ENCODE peak calls at places on chromosomes 12 and 14, in seven cellular contexts. One of them, this sample, is unnamed.
A peak's percentile ranks its signal among the peaks of the same experiment; 100 is the strongest.

GRCh38 chr12:66920205-66920604 is 241.3 kb upstream of the GRIP1 start:
- DNase-seq in left colon: no peak
- DNase-seq in PC-3: no peak
- DNase-seq in H7: no peak
- DNase-seq in activated T-helper 1 cell treated with anti-CD3 and anti-CD28 coated beads, Interleukin-12 subunit alpha, Interleukin-12 subunit beta, Interleukin-2, Interleukin-4 antibody, amounts not matched to agents 30 ng/mL and 10 ng/mL and 1 ng/mL, durations not matched to agents 14 hours and 24 hours and 36 hours: no peak
- DNase-seq in GF-D8: no peak
- DNase-seq in activated T-cell treated with anti-CD3 and anti-CD28 coated beads, Interleukin-2, amount 50 U/mL, for 48 hours: no peak
- DNase-seq in this sample: no peak

GRCh38 chr12:132289356-132290202 is 39.8 kb downstream of the GALNT9 start:
- DNase-seq in left colon: no peak
- DNase-seq in PC-3: peak; percentile 68
- DNase-seq in H7: no peak
- DNase-seq in activated T-helper 1 cell treated with anti-CD3 and anti-CD28 coated beads, Interleukin-12 subunit alpha, Interleukin-12 subunit beta, Interleukin-2, Interleukin-4 antibody, amounts not matched to agents 30 ng/mL and 10 ng/mL and 1 ng/mL, durations not matched to agents 14 hours and 24 hours and 36 hours: no peak
- DNase-seq in GF-D8: no peak
- DNase-seq in activated T-cell treated with anti-CD3 and anti-CD28 coated beads, Interleukin-2, amount 50 U/mL, for 48 hours: no peak
- DNase-seq in this sample: no peak

GRCh38 chr14:92481811-92482559 is 31.6 kb upstream of the RIN3 start:
- DNase-seq in left colon: peak; percentile 14
- DNase-seq in PC-3: no peak
- DNase-seq in H7: no peak
- DNase-seq in activated T-helper 1 cell treated with anti-CD3 and anti-CD28 coated beads, Interleukin-12 subunit alpha, Interleukin-12 subunit beta, Interleukin-2, Interleukin-4 antibody, amounts not matched to agents 30 ng/mL and 10 ng/mL and 1 ng/mL, durations not matched to agents 14 hours and 24 hours and 36 hours: no peak
- DNase-seq in GF-D8: no peak
- DNase-seq in activated T-cell treated with anti-CD3 and anti-CD28 coated beads, Interleukin-2, amount 50 U/mL, for 48 hours: no peak
- DNase-seq in this sample: no peak

GRCh38 chr12:56955631-56956256 is 1.7 kb downstream of the RDH16 start:
- DNase-seq in left colon: no peak
- DNase-seq in PC-3: peak; percentile 16
- DNase-seq in H7: no peak
- DNase-seq in activated T-helper 1 cell treated with anti-CD3 and anti-CD28 coated beads, Interleukin-12 subunit alpha, Interleukin-12 subunit beta, Interleukin-2, Interleukin-4 antibody, amounts not matched to agents 30 ng/mL and 10 ng/mL and 1 ng/mL, durations not matched to agents 14 hours and 24 hours and 36 hours: no peak
- DNase-seq in GF-D8: no peak
- DNase-seq in activated T-cell treated with anti-CD3 and anti-CD28 coated beads, Interleukin-2, amount 50 U/mL, for 48 hours: no peak
- DNase-seq in this sample: no peak

GRCh38 chr14:54516709-54517108 is 7.0 kb downstream of the CGRRF1 start:
- DNase-seq in left colon: no peak
- DNase-seq in PC-3: no peak
- DNase-seq in H7: no peak
- DNase-seq in activated T-helper 1 cell treated with anti-CD3 and anti-CD28 coated beads, Interleukin-12 subunit alpha, Interleukin-12 subunit beta, Interleukin-2, Interleukin-4 antibody, amounts not matched to agents 30 ng/mL and 10 ng/mL and 1 ng/mL, durations not matched to agents 14 hours and 24 hours and 36 hours: no peak
- DNase-seq in GF-D8: no peak
- DNase-seq in activated T-cell treated with anti-CD3 and anti-CD28 coated beads, Interleukin-2, amount 50 U/mL, for 48 hours: no peak
- DNase-seq in this sample: no peak

GRCh38 chr12:100248886-100249285 is 18.0 kb downstream of the DEPDC4 start:
- DNase-seq in left colon: no peak
- DNase-seq in PC-3: no peak
- DNase-seq in H7: no peak
- DNase-seq in activated T-helper 1 cell treated with anti-CD3 and anti-CD28 coated beads, Interleukin-12 subunit alpha, Interleukin-12 subunit beta, Interleukin-2, Interleukin-4 antibody, amounts not matched to agents 30 ng/mL and 10 ng/mL and 1 ng/mL, durations not matched to agents 14 hours and 24 hours and 36 hours: no peak
- DNase-seq in GF-D8: no peak
- DNase-seq in activated T-cell treated with anti-CD3 and anti-CD28 coated beads, Interleukin-2, amount 50 U/mL, for 48 hours: no peak
- DNase-seq in this sample: no peak

GRCh38 chr12:94892544-94893267 is 110.8 kb downstream of the NDUFA12 start:
- DNase-seq in left colon: no peak
- DNase-seq in PC-3: no peak
- DNase-seq in H7: no peak
- DNase-seq in activated T-helper 1 cell treated with anti-CD3 and anti-CD28 coated beads, Interleukin-12 subunit alpha, Interleukin-12 subunit beta, Interleukin-2, Interleukin-4 antibody, amounts not matched to agents 30 ng/mL and 10 ng/mL and 1 ng/mL, durations not matched to agents 14 hours and 24 hours and 36 hours: no peak
- DNase-seq in GF-D8: no peak
- DNase-seq in activated T-cell treated with anti-CD3 and anti-CD28 coated beads, Interleukin-2, amount 50 U/mL, for 48 hours: no peak
- DNase-seq in this sample: no peak

GRCh38 chr12:48717252-48717695 is 767 bp upstream of the CCNT1 start:
- DNase-seq in left colon: no peak
- DNase-seq in PC-3: no peak
- DNase-seq in H7: peak; percentile 37
- DNase-seq in activated T-helper 1 cell treated with anti-CD3 and anti-CD28 coated beads, Interleukin-12 subunit alpha, Interleukin-12 subunit beta, Interleukin-2, Interleukin-4 antibody, amounts not matched to agents 30 ng/mL and 10 ng/mL and 1 ng/mL, durations not matched to agents 14 hours and 24 hours and 36 hours: no peak
- DNase-seq in GF-D8: no peak
- DNase-seq in activated T-cell treated with anti-CD3 and anti-CD28 coated beads, Interleukin-2, amount 50 U/mL, for 48 hours: no peak
- DNase-seq in this sample: no peak

GRCh38 chr14:31877333-31877798 is 199.7 kb upstream of the ARHGAP5 start:
- DNase-seq in left colon: no peak
- DNase-seq in PC-3: no peak
- DNase-seq in H7: no peak
- DNase-seq in activated T-helper 1 cell treated with anti-CD3 and anti-CD28 coated beads, Interleukin-12 subunit alpha, Interleukin-12 subunit beta, Interleukin-2, Interleukin-4 antibody, amounts not matched to agents 30 ng/mL and 10 ng/mL and 1 ng/mL, durations not matched to agents 14 hours and 24 hours and 36 hours: no peak
- DNase-seq in GF-D8: no peak
- DNase-seq in activated T-cell treated with anti-CD3 and anti-CD28 coated beads, Interleukin-2, amount 50 U/mL, for 48 hours: no peak
- DNase-seq in this sample: no peak

GRCh38 chr12:26831959-26832816 is 806 bp downstream of the ITPR2 start:
- DNase-seq in left colon: peak; percentile 62
- DNase-seq in PC-3: peak; percentile 87
- DNase-seq in H7: peak; percentile 67
- DNase-seq in activated T-helper 1 cell treated with anti-CD3 and anti-CD28 coated beads, Interleukin-12 subunit alpha, Interleukin-12 subunit beta, Interleukin-2, Interleukin-4 antibody, amounts not matched to agents 30 ng/mL and 10 ng/mL and 1 ng/mL, durations not matched to agents 14 hours and 24 hours and 36 hours: peak; percentile 59
- DNase-seq in GF-D8: peak; percentile 34
- DNase-seq in activated T-cell treated with anti-CD3 and anti-CD28 coated beads, Interleukin-2, amount 50 U/mL, for 48 hours: peak; percentile 80
- DNase-seq in this sample: peak; percentile 89

GRCh38 chr12:82299617-82300016 is 58.6 kb downstream of the CCDC59 start:
- DNase-seq in left colon: no peak
- DNase-seq in PC-3: no peak
- DNase-seq in H7: no peak
- DNase-seq in activated T-helper 1 cell treated with anti-CD3 and anti-CD28 coated beads, Interleukin-12 subunit alpha, Interleukin-12 subunit beta, Interleukin-2, Interleukin-4 antibody, amounts not matched to agents 30 ng/mL and 10 ng/mL and 1 ng/mL, durations not matched to agents 14 hours and 24 hours and 36 hours: no peak
- DNase-seq in GF-D8: no peak
- DNase-seq in activated T-cell treated with anti-CD3 and anti-CD28 coated beads, Interleukin-2, amount 50 U/mL, for 48 hours: no peak
- DNase-seq in this sample: no peak

GRCh38 chr12:116918464-116918863 is 7.7 kb downstream of the FBXW8 start:
- DNase-seq in left colon: no peak
- DNase-seq in PC-3: no peak
- DNase-seq in H7: no peak
- DNase-seq in activated T-helper 1 cell treated with anti-CD3 and anti-CD28 coated beads, Interleukin-12 subunit alpha, Interleukin-12 subunit beta, Interleukin-2, Interleukin-4 antibody, amounts not matched to agents 30 ng/mL and 10 ng/mL and 1 ng/mL, durations not matched to agents 14 hours and 24 hours and 36 hours: no peak
- DNase-seq in GF-D8: no peak
- DNase-seq in activated T-cell treated with anti-CD3 and anti-CD28 coated beads, Interleukin-2, amount 50 U/mL, for 48 hours: no peak
- DNase-seq in this sample: no peak

GRCh38 chr14:76720382-76720813 is 40.9 kb upstream of the VASH1 start:
- DNase-seq in left colon: peak; percentile 38
- DNase-seq in PC-3: no peak
- DNase-seq in H7: peak; percentile 71
- DNase-seq in activated T-helper 1 cell treated with anti-CD3 and anti-CD28 coated beads, Interleukin-12 subunit alpha, Interleukin-12 subunit beta, Interleukin-2, Interleukin-4 antibody, amounts not matched to agents 30 ng/mL and 10 ng/mL and 1 ng/mL, durations not matched to agents 14 hours and 24 hours and 36 hours: no peak
- DNase-seq in GF-D8: peak; percentile 14
- DNase-seq in activated T-cell treated with anti-CD3 and anti-CD28 coated beads, Interleukin-2, amount 50 U/mL, for 48 hours: no peak
- DNase-seq in this sample: peak; percentile 42

GRCh38 chr12:78645956-78646355 is 218.6 kb upstream of the SYT1 start:
- DNase-seq in left colon: no peak
- DNase-seq in PC-3: no peak
- DNase-seq in H7: no peak
- DNase-seq in activated T-helper 1 cell treated with anti-CD3 and anti-CD28 coated beads, Interleukin-12 subunit alpha, Interleukin-12 subunit beta, Interleukin-2, Interleukin-4 antibody, amounts not matched to agents 30 ng/mL and 10 ng/mL and 1 ng/mL, durations not matched to agents 14 hours and 24 hours and 36 hours: no peak
- DNase-seq in GF-D8: no peak
- DNase-seq in activated T-cell treated with anti-CD3 and anti-CD28 coated beads, Interleukin-2, amount 50 U/mL, for 48 hours: no peak
- DNase-seq in this sample: no peak

GRCh38 chr12:113040722-113041168 is 15.8 kb upstream of the DTX1 start:
- DNase-seq in left colon: peak; percentile 58
- DNase-seq in PC-3: peak; percentile 92
- DNase-seq in H7: no peak
- DNase-seq in activated T-helper 1 cell treated with anti-CD3 and anti-CD28 coated beads, Interleukin-12 subunit alpha, Interleukin-12 subunit beta, Interleukin-2, Interleukin-4 antibody, amounts not matched to agents 30 ng/mL and 10 ng/mL and 1 ng/mL, durations not matched to agents 14 hours and 24 hours and 36 hours: no peak
- DNase-seq in GF-D8: no peak
- DNase-seq in activated T-cell treated with anti-CD3 and anti-CD28 coated beads, Interleukin-2, amount 50 U/mL, for 48 hours: no peak
- DNase-seq in this sample: peak; percentile 21

GRCh38 chr14:95413289-95414215 is 93.8 kb upstream of the CLMN start:
- DNase-seq in left colon: no peak
- DNase-seq in PC-3: peak; percentile 50
- DNase-seq in H7: no peak
- DNase-seq in activated T-helper 1 cell treated with anti-CD3 and anti-CD28 coated beads, Interleukin-12 subunit alpha, Interleukin-12 subunit beta, Interleukin-2, Interleukin-4 antibody, amounts not matched to agents 30 ng/mL and 10 ng/mL and 1 ng/mL, durations not matched to agents 14 hours and 24 hours and 36 hours: no peak
- DNase-seq in GF-D8: no peak
- DNase-seq in activated T-cell treated with anti-CD3 and anti-CD28 coated beads, Interleukin-2, amount 50 U/mL, for 48 hours: no peak
- DNase-seq in this sample: no peak

GRCh38 chr12:107374136-107374535 is 280.8 kb upstream of the CRY1 start:
- DNase-seq in left colon: no peak
- DNase-seq in PC-3: no peak
- DNase-seq in H7: peak; percentile 32
- DNase-seq in activated T-helper 1 cell treated with anti-CD3 and anti-CD28 coated beads, Interleukin-12 subunit alpha, Interleukin-12 subunit beta, Interleukin-2, Interleukin-4 antibody, amounts not matched to agents 30 ng/mL and 10 ng/mL and 1 ng/mL, durations not matched to agents 14 hours and 24 hours and 36 hours: no peak
- DNase-seq in GF-D8: no peak
- DNase-seq in activated T-cell treated with anti-CD3 and anti-CD28 coated beads, Interleukin-2, amount 50 U/mL, for 48 hours: no peak
- DNase-seq in this sample: no peak

GRCh38 chr12:12350868-12351463 is 924 bp upstream of the MANSC1 start:
- DNase-seq in left colon: no peak
- DNase-seq in PC-3: peak; percentile 79
- DNase-seq in H7: no peak
- DNase-seq in activated T-helper 1 cell treated with anti-CD3 and anti-CD28 coated beads, Interleukin-12 subunit alpha, Interleukin-12 subunit beta, Interleukin-2, Interleukin-4 antibody, amounts not matched to agents 30 ng/mL and 10 ng/mL and 1 ng/mL, durations not matched to agents 14 hours and 24 hours and 36 hours: no peak
- DNase-seq in GF-D8: no peak
- DNase-seq in activated T-cell treated with anti-CD3 and anti-CD28 coated beads, Interleukin-2, amount 50 U/mL, for 48 hours: no peak
- DNase-seq in this sample: no peak

GRCh38 chr14:34713681-34714319 is 593 bp downstream of the CFL2 start:
- DNase-seq in left colon: peak; percentile 29
- DNase-seq in PC-3: peak; percentile 68
- DNase-seq in H7: peak; percentile 27
- DNase-seq in activated T-helper 1 cell treated with anti-CD3 and anti-CD28 coated beads, Interleukin-12 subunit alpha, Interleukin-12 subunit beta, Interleukin-2, Interleukin-4 antibody, amounts not matched to agents 30 ng/mL and 10 ng/mL and 1 ng/mL, durations not matched to agents 14 hours and 24 hours and 36 hours: no peak
- DNase-seq in GF-D8: no peak
- DNase-seq in activated T-cell treated with anti-CD3 and anti-CD28 coated beads, Interleukin-2, amount 50 U/mL, for 48 hours: peak; percentile 55
- DNase-seq in this sample: peak; percentile 23

GRCh38 chr14:98960617-98961013 is 311.4 kb downstream of the BCL11B start:
- DNase-seq in left colon: no peak
- DNase-seq in PC-3: no peak
- DNase-seq in H7: no peak
- DNase-seq in activated T-helper 1 cell treated with anti-CD3 and anti-CD28 coated beads, Interleukin-12 subunit alpha, Interleukin-12 subunit beta, Interleukin-2, Interleukin-4 antibody, amounts not matched to agents 30 ng/mL and 10 ng/mL and 1 ng/mL, durations not matched to agents 14 hours and 24 hours and 36 hours: no peak
- DNase-seq in GF-D8: no peak
- DNase-seq in activated T-cell treated with anti-CD3 and anti-CD28 coated beads, Interleukin-2, amount 50 U/mL, for 48 hours: no peak
- DNase-seq in this sample: no peak

GRCh38 chr14:101973356-101973755 is 9.0 kb downstream of the DYNC1H1 start:
- DNase-seq in left colon: no peak
- DNase-seq in PC-3: peak; percentile 37
- DNase-seq in H7: no peak
- DNase-seq in activated T-helper 1 cell treated with anti-CD3 and anti-CD28 coated beads, Interleukin-12 subunit alpha, Interleukin-12 subunit beta, Interleukin-2, Interleukin-4 antibody, amounts not matched to agents 30 ng/mL and 10 ng/mL and 1 ng/mL, durations not matched to agents 14 hours and 24 hours and 36 hours: no peak
- DNase-seq in GF-D8: no peak
- DNase-seq in activated T-cell treated with anti-CD3 and anti-CD28 coated beads, Interleukin-2, amount 50 U/mL, for 48 hours: no peak
- DNase-seq in this sample: no peak

GRCh38 chr14:61145903-61146411 is 135.2 kb downstream of the TMEM30B start:
- DNase-seq in left colon: no peak
- DNase-seq in PC-3: peak; percentile 51
- DNase-seq in H7: no peak
- DNase-seq in activated T-helper 1 cell treated with anti-CD3 and anti-CD28 coated beads, Interleukin-12 subunit alpha, Interleukin-12 subunit beta, Interleukin-2, Interleukin-4 antibody, amounts not matched to agents 30 ng/mL and 10 ng/mL and 1 ng/mL, durations not matched to agents 14 hours and 24 hours and 36 hours: no peak
- DNase-seq in GF-D8: no peak
- DNase-seq in activated T-cell treated with anti-CD3 and anti-CD28 coated beads, Interleukin-2, amount 50 U/mL, for 48 hours: no peak
- DNase-seq in this sample: no peak

GRCh38 chr12:67681145-67681778 is 32.7 kb downstream of the DYRK2 start:
- DNase-seq in left colon: no peak
- DNase-seq in PC-3: peak; percentile 84
- DNase-seq in H7: no peak
- DNase-seq in activated T-helper 1 cell treated with anti-CD3 and anti-CD28 coated beads, Interleukin-12 subunit alpha, Interleukin-12 subunit beta, Interleukin-2, Interleukin-4 antibody, amounts not matched to agents 30 ng/mL and 10 ng/mL and 1 ng/mL, durations not matched to agents 14 hours and 24 hours and 36 hours: no peak
- DNase-seq in GF-D8: no peak
- DNase-seq in activated T-cell treated with anti-CD3 and anti-CD28 coated beads, Interleukin-2, amount 50 U/mL, for 48 hours: no peak
- DNase-seq in this sample: no peak

This sample was measured in AML-193.